ENCODE peak calls at places on chromosomes 3 and 15, in four cellular contexts. One of them, this sample, is unnamed.

GRCh38 chr15:83733206-83733605 is 79.3 kb downstream of the ADAMTSL3 start:
- DNase-seq in hypothalamus: no peak
- DNase-seq in A549: peak; percentile 31
- DNase-seq in activated T-helper 1 cell treated with anti-CD3 and anti-CD28 coated beads, Interleukin-2, amount 50 U/mL, for 16 hours: no peak
- DNase-seq in this sample: no peak

GRCh38 chr15:53586815-53587214 is 172.6 kb downstream of the WDR72 start:
- DNase-seq in hypothalamus: peak; percentile 1
- DNase-seq in A549: peak; percentile 60
- DNase-seq in activated T-helper 1 cell treated with anti-CD3 and anti-CD28 coated beads, Interleukin-2, amount 50 U/mL, for 16 hours: no peak
- DNase-seq in this sample: no peak

GRCh38 chr15:87752250-87752951 is 504.1 kb downstream of the NTRK3 start:
- DNase-seq in hypothalamus: no peak
- DNase-seq in A549: peak; percentile 66
- DNase-seq in activated T-helper 1 cell treated with anti-CD3 and anti-CD28 coated beads, Interleukin-2, amount 50 U/mL, for 16 hours: no peak
- DNase-seq in this sample: no peak

GRCh38 chr15:28936081-28936480 is 50.3 kb downstream of the APBA2 start:
- DNase-seq in hypothalamus: peak; percentile 30
- DNase-seq in A549: no peak
- DNase-seq in activated T-helper 1 cell treated with anti-CD3 and anti-CD28 coated beads, Interleukin-2, amount 50 U/mL, for 16 hours: no peak
- DNase-seq in this sample: no peak

GRCh38 chr3:50373865-50374188 is 14.5 kb upstream of the TMEM115 start:
- DNase-seq in hypothalamus: no peak
- DNase-seq in A549: no peak
- DNase-seq in activated T-helper 1 cell treated with anti-CD3 and anti-CD28 coated beads, Interleukin-2, amount 50 U/mL, for 16 hours: no peak
- DNase-seq in this sample: no peak

GRCh38 chr3:192064959-192065358 is 604.0 kb downstream of the PYDC2 start:
- DNase-seq in hypothalamus: no peak
- DNase-seq in A549: no peak
- DNase-seq in activated T-helper 1 cell treated with anti-CD3 and anti-CD28 coated beads, Interleukin-2, amount 50 U/mL, for 16 hours: no peak
- DNase-seq in this sample: no peak

GRCh38 chr3:117277816-117278215 is 568.2 kb downstream of the TUSC7 start:
- DNase-seq in hypothalamus: no peak
- DNase-seq in A549: no peak
- DNase-seq in activated T-helper 1 cell treated with anti-CD3 and anti-CD28 coated beads, Interleukin-2, amount 50 U/mL, for 16 hours: no peak
- DNase-seq in this sample: no peak

GRCh38 chr3:99686955-99687612 is 48.7 kb downstream of the COL8A1 start:
- DNase-seq in hypothalamus: peak; percentile 17
- DNase-seq in A549: peak; percentile 53
- DNase-seq in activated T-helper 1 cell treated with anti-CD3 and anti-CD28 coated beads, Interleukin-2, amount 50 U/mL, for 16 hours: no peak
- DNase-seq in this sample: peak; percentile 26

GRCh38 chr3:9778102-9778501 is 8.4 kb upstream of the CAMK1 start:
- DNase-seq in hypothalamus: no peak
- DNase-seq in A549: no peak
- DNase-seq in activated T-helper 1 cell treated with anti-CD3 and anti-CD28 coated beads, Interleukin-2, amount 50 U/mL, for 16 hours: peak; percentile 27
- DNase-seq in this sample: no peak

GRCh38 chr3:86996261-86996955 is 5.5 kb upstream of the VGLL3 start:
- DNase-seq in hypothalamus: no peak
- DNase-seq in A549: no peak
- DNase-seq in activated T-helper 1 cell treated with anti-CD3 and anti-CD28 coated beads, Interleukin-2, amount 50 U/mL, for 16 hours: no peak
- DNase-seq in this sample: no peak

GRCh38 chr3:59326246-59327024 is 276.6 kb upstream of the CFAP20DC start:
- DNase-seq in hypothalamus: no peak
- DNase-seq in A549: peak; percentile 9
- DNase-seq in activated T-helper 1 cell treated with anti-CD3 and anti-CD28 coated beads, Interleukin-2, amount 50 U/mL, for 16 hours: no peak
- DNase-seq in this sample: no peak

GRCh38 chr3:130539005-130539404 is 22.0 kb downstream of the COL6A6 start:
- DNase-seq in hypothalamus: peak; percentile 1
- DNase-seq in A549: peak; percentile 41
- DNase-seq in activated T-helper 1 cell treated with anti-CD3 and anti-CD28 coated beads, Interleukin-2, amount 50 U/mL, for 16 hours: no peak
- DNase-seq in this sample: peak; percentile 1

GRCh38 chr3:170536712-170537111 is 49.2 kb downstream of the SLC7A14 start:
- DNase-seq in hypothalamus: no peak
- DNase-seq in A549: no peak
- DNase-seq in activated T-helper 1 cell treated with anti-CD3 and anti-CD28 coated beads, Interleukin-2, amount 50 U/mL, for 16 hours: no peak
- DNase-seq in this sample: no peak

GRCh38 chr15:46502668-46503067 is 867.8 kb downstream of the SQOR start:
- DNase-seq in hypothalamus: no peak
- DNase-seq in A549: no peak
- DNase-seq in activated T-helper 1 cell treated with anti-CD3 and anti-CD28 coated beads, Interleukin-2, amount 50 U/mL, for 16 hours: no peak
- DNase-seq in this sample: no peak

GRCh38 chr15:60907233-60907947 is 321.7 kb downstream of the RORA start:
- DNase-seq in hypothalamus: no peak
- DNase-seq in A549: no peak
- DNase-seq in activated T-helper 1 cell treated with anti-CD3 and anti-CD28 coated beads, Interleukin-2, amount 50 U/mL, for 16 hours: no peak
- DNase-seq in this sample: no peak

GRCh38 chr15:68424754-68425390 is 7.1 kb downstream of the ITGA11 start:
- DNase-seq in hypothalamus: no peak
- DNase-seq in A549: no peak
- DNase-seq in activated T-helper 1 cell treated with anti-CD3 and anti-CD28 coated beads, Interleukin-2, amount 50 U/mL, for 16 hours: no peak
- DNase-seq in this sample: no peak

GRCh38 chr3:42220436-42220835 is 45.5 kb downstream of the CCK start:
- DNase-seq in hypothalamus: no peak
- DNase-seq in A549: no peak
- DNase-seq in activated T-helper 1 cell treated with anti-CD3 and anti-CD28 coated beads, Interleukin-2, amount 50 U/mL, for 16 hours: no peak
- DNase-seq in this sample: no peak

GRCh38 chr3:98021821-98022220 is 13.3 kb downstream of the GABRR3 start:
- DNase-seq in hypothalamus: no peak
- DNase-seq in A549: no peak
- DNase-seq in activated T-helper 1 cell treated with anti-CD3 and anti-CD28 coated beads, Interleukin-2, amount 50 U/mL, for 16 hours: no peak
- DNase-seq in this sample: no peak

GRCh38 chr3:139189943-139190342 is 145.3 kb upstream of the PRR23C start:
- DNase-seq in hypothalamus: no peak
- DNase-seq in A549: no peak
- DNase-seq in activated T-helper 1 cell treated with anti-CD3 and anti-CD28 coated beads, Interleukin-2, amount 50 U/mL, for 16 hours: no peak
- DNase-seq in this sample: no peak

GRCh38 chr3:147493666-147494065 is 84.5 kb downstream of the ZIC1 start:
- DNase-seq in hypothalamus: no peak
- DNase-seq in A549: no peak
- DNase-seq in activated T-helper 1 cell treated with anti-CD3 and anti-CD28 coated beads, Interleukin-2, amount 50 U/mL, for 16 hours: no peak
- DNase-seq in this sample: no peak

GRCh38 chr3:42612147-42612680 is 11.7 kb downstream of the NKTR start:
- DNase-seq in hypothalamus: no peak
- DNase-seq in A549: no peak
- DNase-seq in activated T-helper 1 cell treated with anti-CD3 and anti-CD28 coated beads, Interleukin-2, amount 50 U/mL, for 16 hours: no peak
- DNase-seq in this sample: no peak

GRCh38 chr3:85977615-85978338 is 1013.2 kb downstream of the VGLL3 start:
- DNase-seq in hypothalamus: no peak
- DNase-seq in A549: no peak
- DNase-seq in activated T-helper 1 cell treated with anti-CD3 and anti-CD28 coated beads, Interleukin-2, amount 50 U/mL, for 16 hours: no peak
- DNase-seq in this sample: no peak

GRCh38 chr3:10775259-10775658 is 40.8 kb upstream of the SLC6A11 start:
- DNase-seq in hypothalamus: no peak
- DNase-seq in A549: no peak
- DNase-seq in activated T-helper 1 cell treated with anti-CD3 and anti-CD28 coated beads, Interleukin-2, amount 50 U/mL, for 16 hours: no peak
- DNase-seq in this sample: no peak

GRCh38 chr3:11601446-11602241 is 42.1 kb downstream of the VGLL4 start:
- DNase-seq in hypothalamus: peak; percentile 55
- DNase-seq in A549: no peak
- DNase-seq in activated T-helper 1 cell treated with anti-CD3 and anti-CD28 coated beads, Interleukin-2, amount 50 U/mL, for 16 hours: no peak
- DNase-seq in this sample: peak; percentile 62

GRCh38 chr15:101178414-101178813 is 73.4 kb downstream of the CHSY1 start:
- DNase-seq in hypothalamus: no peak
- DNase-seq in A549: no peak
- DNase-seq in activated T-helper 1 cell treated with anti-CD3 and anti-CD28 coated beads, Interleukin-2, amount 50 U/mL, for 16 hours: no peak
- DNase-seq in this sample: no peak

GRCh38 chr15:71110800-71111565 is 4.3 kb upstream of the THSD4 start:
- DNase-seq in hypothalamus: no peak
- DNase-seq in A549: no peak
- DNase-seq in activated T-helper 1 cell treated with anti-CD3 and anti-CD28 coated beads, Interleukin-2, amount 50 U/mL, for 16 hours: no peak
- DNase-seq in this sample: no peak

GRCh38 chr3:62632510-62633294 is 242.5 kb downstream of the CADPS start:
- DNase-seq in hypothalamus: no peak
- DNase-seq in A549: no peak
- DNase-seq in activated T-helper 1 cell treated with anti-CD3 and anti-CD28 coated beads, Interleukin-2, amount 50 U/mL, for 16 hours: no peak
- DNase-seq in this sample: no peak

GRCh38 chr3:165855581-165855980 is 18.4 kb upstream of the BCHE start:
- DNase-seq in hypothalamus: no peak
- DNase-seq in A549: no peak
- DNase-seq in activated T-helper 1 cell treated with anti-CD3 and anti-CD28 coated beads, Interleukin-2, amount 50 U/mL, for 16 hours: no peak
- DNase-seq in this sample: no peak

GRCh38 chr3:56928379-56929068 is 126.8 kb upstream of the ARHGEF3 start:
- DNase-seq in hypothalamus: no peak
- DNase-seq in A549: no peak
- DNase-seq in activated T-helper 1 cell treated with anti-CD3 and anti-CD28 coated beads, Interleukin-2, amount 50 U/mL, for 16 hours: no peak
- DNase-seq in this sample: no peak

GRCh38 chr3:40719660-40720287 is 195.0 kb downstream of the ZNF621 start:
- DNase-seq in hypothalamus: no peak
- DNase-seq in A549: peak; percentile 37
- DNase-seq in activated T-helper 1 cell treated with anti-CD3 and anti-CD28 coated beads, Interleukin-2, amount 50 U/mL, for 16 hours: no peak
- DNase-seq in this sample: no peak

GRCh38 chr3:61605589-61606175 is 44.3 kb downstream of the PTPRG start:
- DNase-seq in hypothalamus: no peak
- DNase-seq in A549: no peak
- DNase-seq in activated T-helper 1 cell treated with anti-CD3 and anti-CD28 coated beads, Interleukin-2, amount 50 U/mL, for 16 hours: no peak
- DNase-seq in this sample: no peak